ENCODE peak calls at places on chromosomes 5 and 9, in four cellular contexts. Y is HTR-8/SVneo, N is GM13977, I is WERI-Rb-1. S is an unnamed sample.

GRCh38 chr9:76905661-76905983 is 292 bp downstream of the PRUNE2 start:
- DNase-seq in N (no peak), Y (no peak), I (no peak), S (no peak)

GRCh38 chr9:127942152-127943010 is 4.7 kb upstream of the DPM2 start:
- DNase-seq in N (peak; percentile 74), Y (peak; percentile 48), I (peak; percentile 78), S (no peak)

GRCh38 chr9:106019702-106020101 is 325.4 kb downstream of the TMEM38B start:
- DNase-seq in Y (no peak), I (no peak), N (no peak), S (no peak)

GRCh38 chr9:130022566-130023146 is 20.3 kb downstream of the FNBP1 start:
- DNase-seq in I (no peak), Y (no peak), N (no peak), S (no peak)

GRCh38 chr9:105647595-105648349 is 14.5 kb upstream of the TAL2 start:
- DNase-seq in Y (no peak), I (peak; percentile 48), N (no peak), S (no peak)

GRCh38 chr9:118991366-118992285 is 377.6 kb downstream of the BRINP1 start:
- DNase-seq in N (no peak), Y (no peak), I (no peak), S (no peak)

GRCh38 chr5:1445313-1445894 is at the start of gene SLC6A3:
- DNase-seq in I (no peak), N (no peak), Y (no peak), S (no peak)

GRCh38 chr9:18626046-18626698 is 152.2 kb downstream of the ADAMTSL1 start:
- DNase-seq in Y (no peak), N (no peak), I (no peak), S (no peak)

GRCh38 chr5:52943285-52943684 is 45.9 kb upstream of the ITGA2 start:
- DNase-seq in N (no peak), Y (no peak), I (no peak), S (no peak)

GRCh38 chr5:133251296-133252132 is 199.7 kb downstream of the HSPA4 start:
- DNase-seq in N (no peak), Y (no peak), I (no peak), S (no peak)

GRCh38 chr9:4499917-4500316 is 9.6 kb downstream of the SLC1A1 start:
- DNase-seq in I (no peak), Y (no peak), N (no peak), S (no peak)

GRCh38 chr5:87383216-87383615 is 29.5 kb downstream of the CCNH start:
- DNase-seq in N (no peak), I (no peak), Y (peak; percentile 17), S (no peak)

GRCh38 chr5:20678814-20679298 is 690.9 kb upstream of the CDH18 start:
- DNase-seq in N (no peak), I (no peak), Y (peak; percentile 17), S (peak; percentile 95)

GRCh38 chr9:35616681-35617459 is 1.3 kb downstream of the CD72 start:
- DNase-seq in N (peak; percentile 83), Y (no peak), I (peak; percentile 78), S (no peak)

GRCh38 chr5:151063136-151063544 is 17.7 kb downstream of the TNIP1 start:
- DNase-seq in N (no peak), I (no peak), Y (no peak), S (no peak)

GRCh38 chr5:157994906-157995519 is 136.1 kb upstream of the CLINT1 start:
- DNase-seq in Y (peak; percentile 80), N (peak; percentile 54), I (peak; percentile 60), S (no peak)

GRCh38 chr9:133127340-133127981 is 6.4 kb upstream of the RALGDS start:
- DNase-seq in N (no peak), I (no peak), Y (no peak), S (no peak)

GRCh38 chr5:101532430-101532829 is 629.3 kb upstream of the ST8SIA4 start:
- DNase-seq in N (no peak), I (no peak), Y (no peak), S (no peak)

GRCh38 chr9:98821831-98822230 is 14.4 kb downstream of the GALNT12 start:
- DNase-seq in N (no peak), I (no peak), Y (no peak), S (no peak)

GRCh38 chr5:171357843-171358242 is 29.8 kb upstream of the NPM1 start:
- DNase-seq in I (no peak), Y (no peak), N (no peak), S (no peak)

GRCh38 chr9:126128494-126129142 is 198.0 kb upstream of the MVB12B start:
- DNase-seq in Y (no peak), I (no peak), N (no peak), S (no peak)